ENCODE peak calls at places on chromosomes 13 and 19, in ten cellular contexts. V is GM23338; U is cardiac fibroblast; L is mammary epithelial cell; G is AG04450; X is astrocyte; P is tibial artery; W is CD4-positive, alpha-beta T cell; Z is adrenal gland; Q is breast epithelium. B is an unnamed sample.

GRCh38 chr13:97386832-97387486 is 47.0 kb upstream of the RAP2A start:
- DNase-seq in Z (peak), L (no peak), W (no peak), P (no peak), G (no peak), V (no peak), U (no peak), X (no peak), Q (no peak), B (no peak)

GRCh38 chr13:113509989-113510388 is 19.5 kb upstream of the DCUN1D2 start:
- DNase-seq in P (no peak), V (no peak), L (no peak), U (no peak), Z (no peak), W (no peak), X (no peak), G (no peak), Q (no peak), B (no peak)

GRCh38 chr19:11530432-11530831 is 1.5 kb upstream of the ECSIT start:
- DNase-seq in Q (peak), V (peak), L (peak), X (peak), P (peak), W (no peak), G (peak), U (peak), Z (peak), B (no peak)

GRCh38 chr19:27794444-27795042 is 1418.4 kb downstream of the UQCRFS1 start:
- DNase-seq in L (peak), P (no peak), Z (no peak), V (peak), X (peak), W (no peak), U (peak), Q (no peak), G (no peak), B (no peak)

GRCh38 chr13:95296326-95296939 is 4.8 kb downstream of the ABCC4 start:
- DNase-seq in V (peak), W (peak), Z (peak), Q (no peak), G (no peak), X (no peak), P (no peak), L (peak), U (peak), B (no peak)

GRCh38 chr19:30064021-30064699 is 122.1 kb downstream of the URI1 start:
- DNase-seq in P (no peak), Z (peak), U (no peak), X (no peak), L (no peak), V (no peak), W (no peak), Q (no peak), G (no peak), B (no peak)

GRCh38 chr19:48746738-48747575 is at the start of gene IZUMO1:
- DNase-seq in Z (peak), W (no peak), Q (no peak), G (peak), L (no peak), V (peak), P (peak), U (peak), X (peak), B (peak)

GRCh38 chr19:20367811-20368294 is 197.7 kb downstream of the ZNF737 start:
- DNase-seq in X (no peak), V (peak), U (no peak), Q (no peak), W (no peak), P (no peak), Z (peak), L (no peak), G (no peak), B (no peak)

GRCh38 chr13:65188691-65189090 is 2041.4 kb downstream of the PCDH9 start:
- DNase-seq in Z (no peak), U (no peak), L (no peak), G (no peak), Q (no peak), X (no peak), P (no peak), W (no peak), V (peak), B (no peak)

GRCh38 chr13:33872005-33872351 is 54.0 kb downstream of the RFC3 start:
- DNase-seq in Q (no peak), U (no peak), G (no peak), Z (peak), L (no peak), P (no peak), V (no peak), W (no peak), X (peak), B (no peak)

GRCh38 chr19:48844472-48844871 is 8.2 kb upstream of the HSD17B14 start:
- DNase-seq in P (no peak), Z (no peak), G (peak), U (peak), W (no peak), X (peak), Q (no peak), V (peak), L (peak), B (no peak)

GRCh38 chr19:43905897-43906296 is 29.2 kb downstream of the ZNF45 start:
- DNase-seq in X (no peak), Z (no peak), Q (no peak), U (no peak), L (no peak), W (no peak), G (no peak), P (no peak), V (no peak), B (no peak)

GRCh38 chr19:8017808-8018207 is 12.4 kb upstream of the ELAVL1 start:
- DNase-seq in Q (no peak), V (peak), W (peak), P (no peak), L (no peak), U (no peak), G (no peak), X (no peak), Z (no peak), B (no peak)

GRCh38 chr19:58381460-58382220 is 810 bp upstream of the ZNF837 start:
- DNase-seq in X (no peak), L (no peak), Q (no peak), W (no peak), U (no peak), Z (peak), P (no peak), V (no peak), G (no peak), B (no peak)
- TF ChIP-seq CTCF in X (no peak), L (no peak), Q (no peak), W (no peak), U (no peak), Z (no peak), P (no peak), V (no peak), G (no peak), B (no peak)

DNA sequence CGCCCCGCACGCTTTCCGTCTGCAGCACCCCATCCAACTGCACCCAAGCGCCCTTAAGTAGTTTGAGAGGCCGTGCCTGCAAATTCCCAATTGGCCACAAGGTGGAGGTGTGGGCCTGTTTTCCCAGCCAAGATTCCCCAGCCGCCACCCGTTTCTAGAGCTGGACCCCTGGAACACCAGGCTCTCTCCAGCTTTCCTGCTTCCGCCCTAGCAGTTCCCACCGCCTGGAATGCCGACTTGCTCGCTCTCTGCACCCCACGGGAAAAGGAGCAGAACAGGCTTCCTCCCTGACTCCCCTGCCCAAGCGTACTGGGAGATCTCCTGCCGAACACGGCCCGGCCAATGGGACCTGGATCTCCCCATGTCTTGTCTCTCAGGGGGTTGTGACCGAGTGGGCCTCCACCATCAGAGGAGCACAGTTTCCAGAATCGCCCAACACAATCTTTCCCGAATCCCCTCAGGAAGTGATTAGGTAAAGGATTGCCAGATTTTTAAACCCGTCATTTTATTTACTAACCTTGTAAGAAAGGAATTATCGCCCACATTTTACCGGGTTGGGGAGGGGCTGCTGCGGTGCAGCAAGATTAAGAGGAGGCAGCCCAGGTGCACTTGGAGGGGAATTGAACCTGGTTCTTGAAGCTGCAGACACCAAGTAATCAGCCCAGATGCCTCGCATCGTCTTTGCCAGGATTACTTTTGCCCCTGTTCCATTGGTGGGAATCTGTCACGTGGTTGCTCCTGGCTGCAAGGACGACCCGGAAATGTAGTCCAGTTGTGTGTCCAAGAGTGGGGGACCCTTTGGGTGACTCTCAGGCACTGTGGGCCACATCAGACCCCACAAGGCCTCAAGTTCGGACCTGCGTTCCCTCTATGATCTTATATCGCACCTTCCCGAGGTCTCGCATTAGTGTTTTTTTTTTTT is 3.5 kb upstream of the NAPSA start:
- DNase-seq in L (peak), V (peak), Q (peak), G (peak), P (peak), U (peak), Z (peak), X (peak), W (peak), B (peak)
- TF ChIP-seq CTCF in L (peak), V (peak), Q (peak), G (peak), P (peak), U (peak), Z (peak), X (peak), W (peak), B (no peak)

DNA sequence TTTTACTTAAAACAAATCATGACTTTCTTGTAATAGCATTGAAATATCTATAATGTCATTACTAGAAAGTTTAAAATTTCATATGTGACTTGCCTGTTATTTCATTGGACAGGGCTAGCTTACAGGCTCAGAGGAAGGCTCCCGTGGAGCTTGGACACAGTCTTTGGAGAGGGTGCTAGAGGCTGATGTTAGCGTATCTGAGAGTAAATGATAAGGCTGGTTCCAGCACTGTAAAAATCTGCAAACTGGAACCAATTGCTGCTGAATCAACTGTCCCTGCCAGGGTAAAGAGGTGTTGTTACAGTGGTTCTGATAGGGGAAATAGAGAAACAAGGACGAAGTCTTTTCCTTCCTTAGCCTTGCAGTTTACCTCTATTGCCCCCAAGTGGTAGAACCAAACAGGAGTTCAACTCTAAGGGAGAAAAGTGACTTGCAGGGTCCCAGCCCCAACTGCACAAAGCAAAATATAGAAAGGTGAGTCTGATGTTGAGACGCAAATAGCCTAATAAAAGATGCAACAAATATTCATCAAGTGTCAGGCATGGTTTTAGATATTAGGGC is 901.7 kb downstream of the DIAPH3 start:
- DNase-seq in G (no peak), L (no peak), V (peak), X (no peak), U (peak), Z (no peak), Q (no peak), W (no peak), P (no peak), B (no peak)
- TF ChIP-seq CTCF in G (peak), L (peak), V (peak), X (no peak), U (peak), Z (no peak), Q (no peak), W (no peak), P (no peak), B (no peak)

GRCh38 chr19:52592301-52592700 is 22.2 kb downstream of the ZNF701 start:
- DNase-seq in V (no peak), Z (peak), Q (no peak), L (no peak), U (no peak), G (no peak), W (no peak), X (no peak), P (no peak), B (no peak)
- TF ChIP-seq CTCF in V (peak), Z (no peak), Q (no peak), L (no peak), U (no peak), G (no peak), W (no peak), X (no peak), P (no peak), B (no peak)

DNA sequence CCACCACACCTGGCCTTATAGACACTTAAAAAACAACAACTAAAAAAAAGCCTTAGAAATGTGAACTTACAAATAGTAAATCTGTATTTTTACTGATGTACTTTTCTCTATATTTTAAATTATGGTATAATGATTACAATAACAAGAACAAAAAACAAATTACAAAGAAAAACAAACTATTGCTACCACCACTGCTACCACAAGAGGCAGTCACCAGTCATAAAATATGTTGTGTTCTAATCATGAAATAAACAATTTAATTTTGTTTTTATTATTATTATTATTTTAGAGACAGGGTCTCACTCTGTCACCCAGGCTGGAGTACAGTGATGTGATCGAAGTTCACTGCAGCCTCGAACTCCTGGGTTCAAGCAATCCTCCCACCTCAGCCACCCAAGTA is 72.2 kb downstream of the DIAPH3 start:
- DNase-seq in Z (no peak), P (no peak), X (no peak), L (no peak), U (no peak), G (no peak), W (no peak), Q (no peak), V (no peak), B (no peak)
- TF ChIP-seq CTCF in Z (no peak), P (no peak), X (no peak), L (peak), U (peak), G (no peak), W (no peak), Q (no peak), V (no peak), B (no peak)

GRCh38 chr19:14689598-14690503 is at the start of gene ZNF333:
- DNase-seq in G (peak), Z (peak), U (peak), L (peak), Q (peak), W (peak), V (peak), X (peak), P (peak), B (peak)

GRCh38 chr19:14683439-14683838 is 6.4 kb upstream of the ZNF333 start:
- DNase-seq in U (no peak), X (no peak), L (no peak), Q (no peak), V (no peak), W (no peak), P (no peak), G (no peak), Z (no peak), B (no peak)

GRCh38 chr19:14682084-14682483 is 7.4 kb upstream of the ADGRE3 start:
- DNase-seq in G (no peak), P (no peak), Z (no peak), U (no peak), L (no peak), V (no peak), Q (no peak), X (no peak), W (no peak), B (no peak)

GRCh38 chr19:14686411-14686810 is 3.4 kb upstream of the ZNF333 start:
- DNase-seq in Q (no peak), X (no peak), G (no peak), Z (no peak), V (peak), L (peak), W (peak), P (no peak), U (peak), B (no peak)
- TF ChIP-seq CTCF in Q (no peak), X (no peak), G (peak), Z (no peak), V (peak), L (peak), W (peak), P (no peak), U (peak), B (no peak)

GRCh38 chr13:92074658-92075057 is 676.2 kb downstream of the GPC5 start:
- DNase-seq in W (no peak), Q (no peak), X (no peak), L (no peak), G (no peak), Z (no peak), V (peak), U (peak), P (no peak), B (no peak)
- TF ChIP-seq CTCF in W (no peak), Q (no peak), X (peak), L (peak), G (peak), Z (peak), V (peak), U (no peak), P (no peak), B (no peak)

DNA sequence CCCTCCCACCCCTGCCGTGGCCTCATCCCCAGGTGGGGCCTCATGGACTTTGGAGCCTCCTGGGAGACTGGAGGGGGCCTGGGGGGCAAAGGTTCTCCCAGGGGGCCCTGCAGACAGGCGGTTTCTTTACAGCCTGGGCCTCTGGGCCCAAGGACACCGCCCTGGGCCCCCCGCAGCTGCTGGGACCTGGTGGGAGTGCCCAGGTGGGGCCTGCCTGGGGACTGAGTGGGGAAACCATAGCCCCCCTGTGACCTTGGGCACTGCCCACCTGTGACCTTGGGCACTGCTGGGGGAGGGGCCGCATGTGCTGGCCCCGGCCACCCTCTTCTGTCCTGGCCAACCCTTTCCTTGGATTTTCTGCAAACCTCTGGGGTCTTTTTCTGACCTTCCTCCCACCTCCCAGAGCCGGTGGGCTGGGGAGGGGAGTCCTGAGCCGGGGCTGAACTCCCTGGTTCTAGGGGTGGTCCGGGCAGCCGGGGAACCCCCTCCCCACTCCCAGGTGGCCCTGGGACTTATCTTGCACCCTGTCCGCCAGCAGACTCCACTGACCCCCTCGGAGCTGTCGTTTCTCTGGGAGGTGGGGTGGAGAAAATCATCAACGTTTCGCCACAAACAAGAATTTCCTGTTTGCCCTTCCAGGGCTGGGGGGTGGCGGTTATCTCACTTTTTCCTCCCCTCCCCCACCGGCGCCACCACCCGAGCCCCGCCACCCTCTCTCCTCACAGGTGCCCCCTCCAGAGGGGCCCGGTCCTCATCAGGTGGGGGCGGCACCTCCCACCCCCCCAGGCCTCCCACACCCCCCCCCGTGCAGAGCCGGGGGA is 27.1 kb downstream of the ARID3A start:
- DNase-seq in W (peak), V (peak), L (no peak), P (no peak), U (no peak), Z (no peak), X (no peak), Q (no peak), G (no peak), B (no peak)
- TF ChIP-seq CTCF in W (no peak), V (no peak), L (no peak), P (no peak), U (no peak), Z (no peak), X (no peak), Q (no peak), G (no peak), B (no peak)